ENCODE peak calls at places on chromosomes 13 and 19, in nine cellular contexts. T is mammary epithelial cell, U is heart right ventricle, C is cardiac muscle cell, P is psoas muscle, G is endothelial cell, L is progenitor cell of endocrine pancreas, A is tibial artery, X is A549. Y is an unnamed sample.

GRCh38 chr19:38216785-38217746 is 7.0 kb downstream of the DPF1 start:
- DNase-seq in T (no peak), U (no peak), C (no peak), P (no peak), G (no peak), L (no peak), A (no peak), X (no peak), Y (no peak)

GRCh38 chr13:42218576-42218975 is 53.4 kb upstream of the AKAP11 start:
- DNase-seq in T (peak), U (no peak), C (no peak), P (no peak), G (no peak), L (no peak), A (no peak), X (no peak), Y (no peak)

GRCh38 chr19:10568444-10568825 is 344 bp downstream of the CDKN2D start:
- DNase-seq in T (peak), U (no peak), C (no peak), P (peak), G (no peak), L (no peak), A (peak), X (peak), Y (no peak)

GRCh38 chr13:25927363-25927762 is 124.5 kb downstream of the SHISA2 start:
- DNase-seq in T (no peak), U (no peak), C (no peak), P (no peak), G (no peak), L (no peak), A (no peak), X (no peak), Y (no peak)

GRCh38 chr19:33950141-33950805 is 153.6 kb downstream of the KCTD15 start:
- DNase-seq in T (no peak), U (no peak), C (peak), P (no peak), G (no peak), L (no peak), A (no peak), X (no peak), Y (no peak)

GRCh38 chr13:40940841-40941240 is 78.3 kb downstream of the ELF1 start:
- DNase-seq in T (no peak), U (no peak), C (no peak), P (no peak), G (no peak), L (no peak), A (no peak), X (no peak), Y (no peak)

GRCh38 chr19:34327851-34328250 is 37.1 kb upstream of the GPI start:
- DNase-seq in T (no peak), U (peak), C (no peak), P (no peak), G (no peak), L (no peak), A (no peak), X (no peak), Y (no peak)

GRCh38 chr19:3980353-3981251 is 4.7 kb downstream of the EEF2 start:
- DNase-seq in T (no peak), U (no peak), C (no peak), P (no peak), G (no peak), L (no peak), A (no peak), X (no peak), Y (peak)

GRCh38 chr19:30684613-30685012 is 312.4 kb downstream of the ZNF536 start:
- DNase-seq in T (no peak), U (no peak), C (no peak), P (no peak), G (no peak), L (no peak), A (no peak), X (no peak), Y (no peak)

GRCh38 chr19:18469245-18470107 is 31.5 kb upstream of the ISYNA1 start:
- DNase-seq in T (no peak), U (peak), C (peak), P (peak), G (peak), L (peak), A (no peak), X (peak), Y (peak)

GRCh38 chr13:26037302-26037701 is 14.5 kb downstream of the SHISA2 start:
- DNase-seq in T (peak), U (no peak), C (no peak), P (no peak), G (peak), L (no peak), A (no peak), X (peak), Y (no peak)

GRCh38 chr13:107299717-107300116 is 731.8 kb upstream of the ARGLU1 start:
- DNase-seq in T (no peak), U (no peak), C (no peak), P (no peak), G (no peak), L (no peak), A (no peak), X (no peak), Y (no peak)

GRCh38 chr13:94630858-94631257 is 29.2 kb downstream of the GPR180 start:
- DNase-seq in T (no peak), U (no peak), C (no peak), P (no peak), G (no peak), L (no peak), A (no peak), X (no peak), Y (no peak)

GRCh38 chr13:30734434-30734833 is 909 bp upstream of the ALOX5AP start:
- DNase-seq in T (peak), U (no peak), C (no peak), P (no peak), G (no peak), L (no peak), A (no peak), X (no peak), Y (no peak)

GRCh38 chr13:113433391-113433916 is 19.8 kb downstream of the ADPRHL1 start:
- DNase-seq in T (no peak), U (no peak), C (no peak), P (no peak), G (no peak), L (no peak), A (no peak), X (no peak), Y (no peak)

GRCh38 chr13:71485913-71486312 is 381.1 kb downstream of the DACH1 start:
- DNase-seq in T (no peak), U (no peak), C (no peak), P (no peak), G (no peak), L (no peak), A (no peak), X (no peak), Y (no peak)

GRCh38 chr19:30036154-30037129 is 94.4 kb downstream of the URI1 start:
- DNase-seq in T (peak), U (no peak), C (no peak), P (no peak), G (no peak), L (no peak), A (no peak), X (no peak), Y (no peak)

GRCh38 chr19:48770223-48770622 is 14.9 kb downstream of the FGF21 start:
- DNase-seq in T (peak), U (no peak), C (no peak), P (no peak), G (no peak), L (no peak), A (no peak), X (no peak), Y (no peak)

GRCh38 chr13:54383604-54384003 is 1355.0 kb downstream of the OLFM4 start:
- DNase-seq in T (no peak), U (no peak), C (no peak), P (no peak), G (no peak), L (no peak), A (no peak), X (no peak), Y (no peak)

GRCh38 chr13:37173214-37173613 is 67.8 kb upstream of the CSNK1A1L start:
- DNase-seq in T (no peak), U (no peak), C (no peak), P (no peak), G (no peak), L (no peak), A (no peak), X (no peak), Y (no peak)

GRCh38 chr13:36129539-36129938 is 1.6 kb downstream of the DCLK1 start:
- DNase-seq in T (no peak), U (no peak), C (no peak), P (no peak), G (no peak), L (no peak), A (no peak), X (no peak), Y (no peak)

GRCh38 chr13:73715114-73715909 is 418.9 kb downstream of the KLF12 start:
- DNase-seq in T (peak), U (no peak), C (no peak), P (no peak), G (no peak), L (no peak), A (no peak), X (no peak), Y (no peak)

DNA sequence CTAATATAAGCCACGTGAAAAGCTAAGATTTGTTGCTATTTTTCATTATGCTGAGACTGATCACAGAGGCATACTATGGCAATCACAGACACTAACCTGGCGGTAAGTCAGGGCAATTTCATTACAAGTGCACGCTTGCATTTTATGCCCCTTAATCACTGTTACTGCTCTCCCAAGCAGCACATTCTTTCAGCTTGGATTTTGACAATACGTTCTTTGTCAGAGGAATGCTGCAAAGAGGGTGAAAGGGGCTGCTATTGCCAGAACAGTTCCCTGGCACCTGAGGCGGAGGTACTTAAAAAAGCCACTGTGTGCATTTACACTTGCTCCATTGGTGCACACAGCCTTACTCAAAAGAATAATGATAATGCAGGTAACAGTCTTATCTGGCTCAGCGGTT is 346.6 kb downstream of the RFC3 start:
- DNase-seq in T (peak), U (no peak), C (no peak), P (no peak), G (no peak), L (no peak), A (no peak), X (no peak), Y (no peak)
- TF ChIP-seq CTCF in T (peak), U (no peak), C (no peak), P (no peak), G (no peak), L (no peak), A (no peak), X (no peak), Y (no peak)

DNA sequence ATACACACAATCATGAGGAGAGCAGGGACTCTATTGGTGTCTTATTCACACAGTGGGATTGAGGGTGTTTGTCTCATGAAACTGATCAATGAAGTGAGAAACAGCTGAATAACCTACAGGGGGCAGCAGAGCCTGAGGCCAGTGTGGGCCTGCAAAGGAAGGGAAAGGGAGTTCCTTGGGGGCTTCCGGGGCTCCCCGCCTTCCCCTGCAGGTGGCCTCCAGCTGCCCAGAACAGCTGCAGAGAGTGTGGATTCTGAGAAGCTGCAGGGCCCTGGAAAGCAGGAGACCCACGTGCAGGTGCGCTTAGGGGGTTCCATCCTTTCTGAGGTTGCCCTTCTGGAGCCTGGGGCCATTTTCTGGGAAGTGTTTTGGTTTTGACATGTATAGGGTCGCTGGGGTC is 20.1 kb downstream of the ZNF763 start:
- DNase-seq in T (no peak), U (no peak), C (peak), P (no peak), G (no peak), L (no peak), A (no peak), X (no peak), Y (no peak)
- TF ChIP-seq CTCF in T (no peak), U (no peak), C (peak), P (no peak), G (no peak), L (no peak), A (no peak), X (no peak), Y (peak)

GRCh38 chr19:14023404-14024235 is 4.3 kb upstream of the RLN3 start:
- DNase-seq in T (peak), U (no peak), C (peak), P (peak), G (peak), L (peak), A (no peak), X (peak), Y (no peak)
- TF ChIP-seq CTCF in T (peak), U (peak), C (peak), P (peak), G (peak), L (peak), A (peak), X (peak), Y (no peak)

DNA sequence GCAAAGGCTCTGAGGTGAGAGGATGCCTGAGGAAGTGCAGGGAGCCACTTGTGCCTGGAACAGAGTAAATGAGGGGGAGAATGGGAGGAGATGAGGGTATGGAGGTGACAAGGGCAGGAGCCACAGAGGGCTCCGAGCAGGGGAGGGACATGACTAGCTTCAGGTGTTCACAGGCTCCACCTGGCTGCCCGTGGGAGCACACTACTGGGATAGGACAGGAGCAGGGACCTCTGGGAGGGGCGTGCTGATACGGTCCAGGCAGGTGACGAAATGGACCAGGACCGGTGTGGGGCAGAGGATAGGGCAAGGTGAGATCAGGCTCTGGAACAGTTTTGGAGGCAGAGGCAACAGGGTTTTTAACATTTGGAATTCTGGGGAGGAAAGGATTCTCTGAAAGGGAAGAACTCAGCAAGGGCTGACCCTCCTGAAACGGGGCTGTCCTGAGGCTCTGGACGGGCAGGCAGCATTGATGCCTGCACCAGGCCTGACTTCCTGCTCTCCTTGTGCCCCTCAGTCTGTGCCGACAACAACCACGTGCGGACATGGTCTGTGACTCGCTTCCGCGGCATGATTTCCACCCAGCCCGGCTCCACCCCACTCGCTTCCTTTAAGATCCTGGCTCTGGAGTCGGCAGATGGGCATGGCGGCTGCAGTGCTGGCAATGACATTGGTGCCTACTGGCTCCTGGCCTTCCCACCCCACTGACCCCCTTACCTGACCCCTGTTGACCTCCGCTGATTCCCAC is 11.6 kb downstream of the SHKBP1 start:
- DNase-seq in T (no peak), U (no peak), C (no peak), P (no peak), G (no peak), L (no peak), A (no peak), X (peak), Y (no peak)
- TF ChIP-seq CTCF in T (no peak), U (no peak), C (no peak), P (no peak), G (no peak), L (no peak), A (no peak), X (no peak), Y (no peak)

DNA sequence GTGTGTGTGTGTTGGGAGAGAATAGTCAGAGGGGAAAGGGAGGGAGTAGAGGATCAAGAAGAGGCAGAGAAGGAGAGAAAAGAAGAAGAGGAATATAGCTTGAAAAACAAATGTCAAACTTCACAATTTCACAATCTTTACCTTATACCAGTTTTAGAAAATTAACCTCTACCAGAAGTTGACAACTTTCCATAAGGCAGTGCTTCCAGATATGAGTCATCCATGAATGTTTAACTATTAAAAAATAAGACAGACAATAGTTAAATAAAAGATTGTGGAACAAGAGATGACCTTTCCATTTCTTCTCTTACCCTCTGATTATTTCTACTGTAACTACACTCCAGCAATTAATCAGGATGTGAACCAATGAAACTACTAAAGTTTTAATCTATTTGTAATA is 229.4 kb downstream of the ITGBL1 start:
- DNase-seq in T (no peak), U (no peak), C (no peak), P (no peak), G (no peak), L (no peak), A (no peak), X (no peak), Y (no peak)
- TF ChIP-seq CTCF in T (no peak), U (no peak), C (no peak), P (no peak), G (no peak), L (no peak), A (no peak), X (no peak), Y (no peak)

GRCh38 chr19:51903192-51903591 is 1.6 kb downstream of the ZNF649 start:
- DNase-seq in T (no peak), U (no peak), C (no peak), P (no peak), G (no peak), L (no peak), A (no peak), X (no peak), Y (no peak)

GRCh38 chr19:51904331-51905165 is at the start of gene ZNF649:
- DNase-seq in T (peak), U (peak), C (peak), P (peak), G (peak), L (peak), A (peak), X (peak), Y (peak)

GRCh38 chr19:51901860-51902259 is 3.0 kb downstream of the ZNF649 start:
- DNase-seq in T (no peak), U (no peak), C (no peak), P (no peak), G (no peak), L (no peak), A (no peak), X (no peak), Y (no peak)
- TF ChIP-seq CTCF in T (no peak), U (no peak), C (no peak), P (no peak), G (no peak), L (no peak), A (no peak), X (no peak), Y (no peak)

DNA sequence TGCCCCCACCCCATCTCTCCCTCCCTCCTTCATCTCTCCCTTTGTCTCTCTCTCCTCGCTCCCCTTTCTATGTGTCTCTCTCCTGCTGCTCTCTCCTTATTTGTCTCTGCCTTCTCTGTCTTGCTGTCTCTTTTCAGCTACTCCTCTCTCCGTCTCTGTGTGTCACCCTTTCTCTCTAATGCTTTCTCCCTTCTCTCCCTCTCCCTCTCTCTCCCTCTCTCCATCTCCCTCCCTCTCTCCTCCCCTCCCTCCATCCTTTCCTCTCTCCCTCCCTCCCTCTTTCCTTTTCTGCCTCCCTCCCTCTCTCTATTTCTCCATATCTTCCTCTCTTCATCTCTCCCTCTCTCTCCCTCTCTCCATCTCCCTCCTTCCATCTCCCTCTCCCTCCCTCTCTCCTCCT is 682 bp downstream of the ATP4A start:
- DNase-seq in T (no peak), U (no peak), C (no peak), P (no peak), G (no peak), L (no peak), A (no peak), X (no peak), Y (no peak)
- TF ChIP-seq CTCF in T (no peak), U (no peak), C (no peak), P (no peak), G (no peak), L (no peak), A (no peak), X (no peak), Y (no peak)

GRCh38 chr19:51094696-51095279 is 12.1 kb upstream of the KLK14 start:
- DNase-seq in T (no peak), U (peak), C (peak), P (no peak), G (peak), L (peak), A (no peak), X (peak), Y (peak)

GRCh38 chr19:51097166-51097736 is 11.0 kb downstream of the CTU1 start:
- DNase-seq in T (peak), U (peak), C (peak), P (peak), G (peak), L (peak), A (no peak), X (peak), Y (peak)

GRCh38 chr19:51098366-51099069 is 9.7 kb downstream of the CTU1 start:
- DNase-seq in T (no peak), U (peak), C (peak), P (peak), G (no peak), L (no peak), A (no peak), X (no peak), Y (no peak)

GRCh38 chr19:51097796-51098195 is 10.4 kb downstream of the CTU1 start:
- DNase-seq in T (no peak), U (no peak), C (no peak), P (no peak), G (no peak), L (no peak), A (no peak), X (no peak), Y (no peak)

GRCh38 chr19:51096473-51097165 is 11.6 kb downstream of the CTU1 start:
- DNase-seq in T (no peak), U (no peak), C (no peak), P (no peak), G (no peak), L (no peak), A (no peak), X (peak), Y (no peak)
- TF ChIP-seq CTCF in T (peak), U (no peak), C (peak), P (no peak), G (no peak), L (peak), A (no peak), X (peak), Y (peak)

Y was measured in D721Med.